ENCODE peak calls at places on chromosome 1, in eight cellular contexts. J is CD4-positive, alpha-beta T cell; C is HS-27A; N is NCI-H2171 treated with DMSO at 0.1 percent for 48 hours; K is hypothalamus; U is HTR-8/SVneo; X is stimulated activated naive B cell treated with anti-CD40 and anti-IgM and Interleukin-4, amounts not matched to agents 10 μg/mL and 1 μg/mL and 100 μg/mL, for 72 hours; T is NCI-H774. I is an unnamed sample.

GRCh38 chr1:237879195-237879594 is 11.5 kb downstream of the ZP4 start:
- DNase-seq in T (no peak), U (peak; percentile 64), X (no peak), C (peak; percentile 42), K (no peak), J (no peak), N (no peak), I (no peak)

GRCh38 chr1:6165027-6165426 is 15.1 kb downstream of the CHD5 start:
- DNase-seq in T (no peak), C (no peak), J (no peak), K (no peak), N (no peak), X (no peak), U (no peak), I (no peak)

GRCh38 chr1:215543191-215543606 is 23.9 kb upstream of the KCTD3 start:
- DNase-seq in J (no peak), T (no peak), N (no peak), K (no peak), C (no peak), X (no peak), U (no peak), I (no peak)

GRCh38 chr1:177413982-177414654 is 243.4 kb downstream of the BRINP2 start:
- DNase-seq in C (no peak), K (no peak), J (no peak), N (no peak), U (no peak), X (no peak), T (no peak), I (no peak)

GRCh38 chr1:193558491-193559028 is 372.1 kb upstream of the B3GALT2 start:
- DNase-seq in J (no peak), U (peak; percentile 14), C (peak; percentile 33), X (no peak), K (no peak), N (no peak), T (no peak), I (no peak)

GRCh38 chr1:232221790-232222499 is 408.0 kb downstream of the SIPA1L2 start:
- DNase-seq in U (no peak), J (no peak), T (no peak), X (no peak), N (peak; percentile 85), C (no peak), K (no peak), I (no peak)

GRCh38 chr1:156439771-156440183 is 60.8 kb downstream of the MEF2D start:
- DNase-seq in C (no peak), K (no peak), T (no peak), J (no peak), X (no peak), U (no peak), N (no peak), I (no peak)

GRCh38 chr1:67110352-67110751 is 24.4 kb downstream of the C1orf141 start:
- DNase-seq in K (no peak), T (no peak), C (no peak), X (no peak), N (no peak), J (no peak), U (no peak), I (no peak)

GRCh38 chr1:3053986-3054385 is 15.0 kb upstream of the PRDM16 start:
- DNase-seq in K (no peak), N (no peak), C (no peak), X (no peak), T (no peak), J (no peak), U (no peak), I (no peak)